ENCODE peak calls at places on chromosome 18, in four cellular contexts. I is psoas muscle, J is cardiac muscle cell, G is upper lobe of right lung. E is an unnamed sample. For H3K4me1, the result is how much of the 10 kb centered on the place peaks cover.

GRCh38 chr18:56696966-56697365 is 45.8 kb downstream of the WDR7 start:
- DNase-seq in G (no peak), I (no peak), J (no peak), E (no peak)

GRCh38 chr18:57440331-57441101 is 5.3 kb downstream of the ONECUT2 start:
- DNase-seq in G (no peak), J (no peak), I (no peak), E (no peak)

GRCh38 chr18:52313213-52313612 is 26.8 kb upstream of the DCC start:
- DNase-seq in G (no peak), I (no peak), J (no peak), E (no peak)

GRCh38 chr18:13462686-13463085 is 244.1 kb downstream of the LDLRAD4 start:
- DNase-seq in I (no peak), J (no peak), G (peak), E (no peak)

GRCh38 chr18:306608-307255 is 38.9 kb upstream of the THOC1 start:
- DNase-seq in J (no peak), G (no peak), I (no peak), E (no peak)

GRCh38 chr18:5542393-5543035 is 1.3 kb downstream of the EPB41L3 start:
- DNase-seq in I (peak), G (peak), J (peak), E (no peak)

GRCh38 chr18:13257361-13257980 is 38.9 kb downstream of the LDLRAD4 start:
- DNase-seq in J (no peak), G (peak), I (no peak), E (no peak)

GRCh38 chr18:13703899-13704298 is 22.5 kb downstream of the FAM210A start:
- DNase-seq in G (no peak), J (no peak), I (no peak), E (no peak)

GRCh38 chr18:75618146-75618545 is 190.6 kb upstream of the SMIM21 start:
- DNase-seq in I (no peak), G (no peak), J (no peak), E (no peak)

GRCh38 chr18:63159590-63159989 is 160.0 kb downstream of the BCL2 start:
- DNase-seq in I (no peak), J (no peak), G (no peak), E (no peak)

GRCh38 chr18:79930020-79930642 is 21.3 kb downstream of the SLC66A2 start:
- DNase-seq in G (no peak), I (no peak), J (no peak), E (no peak)

GRCh38 chr18:415627-416612 is 84.6 kb downstream of the COLEC12 start:
- DNase-seq in J (no peak), I (no peak), G (no peak), E (no peak)

GRCh38 chr18:63293930-63294329 is 25.6 kb downstream of the BCL2 start:
- DNase-seq in J (no peak), G (no peak), I (no peak), E (no peak)

GRCh38 chr18:57906852-57907251 is 103.7 kb upstream of the ATP8B1 start:
- DNase-seq in G (no peak), I (no peak), J (no peak), E (no peak)

GRCh38 chr18:11553098-11553940 is 56.1 kb upstream of the SLC35G4 start:
- DNase-seq in I (no peak), G (no peak), J (peak), E (peak)

GRCh38 chr18:58536187-58536516 is 92.7 kb downstream of the ALPK2 start:
- DNase-seq in I (no peak), J (no peak), G (no peak), E (no peak)

GRCh38 chr18:42048150-42048549 is 93.1 kb downstream of the PIK3C3 start:
- DNase-seq in G (no peak), I (no peak), J (no peak), E (no peak)

GRCh38 chr18:33749831-33750230 is 171.8 kb downstream of the ASXL3 start:
- DNase-seq in J (no peak), G (no peak), I (no peak), E (no peak)

GRCh38 chr18:21598726-21599584 is 1.5 kb downstream of the ESCO1 start:
- DNase-seq in J (no peak), I (no peak), G (no peak), E (no peak)
- H3K4me1 ChIP-seq in J (under half), I (under half), G (under half), E (under half)

GRCh38 chr18:77103181-77103875 is 29.3 kb downstream of the MBP start:
- DNase-seq in I (no peak), G (no peak), J (no peak), E (no peak)
- H3K4me1 ChIP-seq in I (half or more), G (half or more), J (under half), E (under half)

DNA sequence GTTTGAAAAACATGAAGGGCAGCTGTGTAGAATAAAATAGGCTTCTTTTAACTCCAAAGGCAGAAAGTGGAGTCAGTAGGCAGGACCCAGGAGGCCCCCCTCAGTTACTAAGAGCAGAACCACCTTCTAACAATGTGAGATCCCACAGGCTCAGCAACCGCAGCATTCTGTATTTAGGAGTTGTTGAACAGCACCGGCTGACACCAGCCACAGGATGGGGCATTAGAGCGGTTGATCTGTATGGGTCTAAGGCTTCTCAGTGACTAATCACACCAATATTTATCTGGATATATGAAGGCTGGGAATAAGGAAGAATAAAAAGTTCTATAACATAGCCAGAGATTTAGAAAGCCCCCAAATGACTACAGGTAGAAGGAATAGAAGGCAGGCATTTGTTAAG is 51.7 kb downstream of the MYO5B start:
- DNase-seq in J (no peak), G (no peak), I (no peak), E (no peak)
- H3K4me1 ChIP-seq in J (under half), G (under half), I (under half), E (under half)

GRCh38 chr18:77068890-77069312 is 63.7 kb downstream of the MBP start:
- DNase-seq in G (no peak), J (no peak), I (peak), E (no peak)

GRCh38 chr18:77066689-77067088 is 65.9 kb downstream of the MBP start:
- DNase-seq in G (no peak), I (no peak), J (no peak), E (no peak)

GRCh38 chr18:77068321-77068841 is 64.2 kb downstream of the MBP start:
- DNase-seq in I (no peak), G (no peak), J (no peak), E (no peak)

GRCh38 chr18:77066101-77066500 is 66.5 kb downstream of the MBP start:
- DNase-seq in J (no peak), I (no peak), G (no peak), E (no peak)

GRCh38 chr18:77067315-77068061 is 65.1 kb downstream of the MBP start:
- DNase-seq in G (peak), I (peak), J (no peak), E (no peak)
- H3K4me1 ChIP-seq in G (half or more), I (under half), J (under half), E (under half)

GRCh38 chr18:47968006-47968676 is 37.7 kb upstream of the SMAD2 start:
- DNase-seq in G (no peak), I (no peak), J (peak), E (no peak)

GRCh38 chr18:47968721-47969120 is 38.3 kb upstream of the SMAD2 start:
- DNase-seq in G (no peak), I (no peak), J (no peak), E (no peak)

GRCh38 chr18:47969851-47970250 is 39.4 kb upstream of the SMAD2 start:
- DNase-seq in G (no peak), I (no peak), J (no peak), E (no peak)

GRCh38 chr18:47975105-47975504 is 44.6 kb upstream of the SMAD2 start:
- DNase-seq in G (no peak), I (no peak), J (no peak), E (no peak)

DNA sequence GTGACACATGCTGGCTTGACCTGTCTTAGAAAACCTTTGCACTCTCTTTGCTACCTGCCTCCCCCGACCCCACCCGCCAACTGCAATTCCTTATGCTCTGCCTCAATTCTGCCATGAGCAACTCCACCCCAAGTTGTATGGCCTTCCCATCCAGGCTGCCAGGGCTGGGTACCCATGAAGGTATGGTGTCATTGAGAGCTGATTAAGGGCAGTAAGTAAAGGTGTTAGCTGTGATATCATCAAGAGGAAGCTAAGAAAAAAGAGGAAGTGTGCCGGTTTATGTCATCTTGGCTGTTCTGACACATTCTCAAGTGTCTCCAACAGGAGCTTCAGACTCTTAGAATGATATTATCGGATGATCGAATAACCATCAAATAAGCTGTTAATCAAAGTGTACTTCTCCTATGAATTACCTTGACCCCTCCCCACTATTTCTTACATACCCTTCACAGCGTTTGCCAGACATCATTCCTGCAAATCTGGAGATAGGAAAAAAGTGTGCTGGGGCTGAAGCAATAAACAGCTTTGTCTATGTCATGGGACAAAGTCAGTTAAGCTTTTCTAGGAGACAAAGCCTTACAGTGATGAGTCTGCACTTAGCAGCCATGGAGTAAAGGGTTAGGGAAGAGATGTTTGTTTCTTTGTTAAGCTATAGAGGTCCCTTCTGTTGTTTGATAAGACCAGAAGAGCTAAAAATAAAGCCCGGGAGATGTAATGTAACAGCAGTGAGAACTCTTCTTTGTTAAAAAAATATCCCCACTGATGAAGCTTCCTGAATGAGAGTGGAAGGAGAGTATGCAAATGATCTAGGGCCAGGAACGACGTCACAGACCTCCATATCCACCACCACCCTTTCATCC is 40.4 kb upstream of the SMAD2 start:
- DNase-seq in J (no peak), G (no peak), I (no peak), E (no peak)
- H3K4me1 ChIP-seq in J (under half), G (under half), I (under half), E (under half)

GRCh38 chr18:23133860-23134779 is 1.2 kb upstream of the CABLES1 start:
- DNase-seq in I (no peak), J (peak), G (peak), E (peak)

GRCh38 chr18:23127145-23127544 is 8.1 kb upstream of the CABLES1 start:
- DNase-seq in J (no peak), I (no peak), G (no peak), E (no peak)

GRCh38 chr18:23126352-23127056 is 8.8 kb upstream of the CABLES1 start:
- DNase-seq in J (no peak), I (no peak), G (peak), E (no peak)

GRCh38 chr18:23131693-23132319 is 3.5 kb upstream of the CABLES1 start:
- DNase-seq in G (no peak), J (peak), I (no peak), E (peak)

GRCh38 chr18:23129355-23130002 is 5.8 kb upstream of the CABLES1 start:
- DNase-seq in I (no peak), G (no peak), J (no peak), E (no peak)
- H3K4me1 ChIP-seq in I (under half), G (under half), J (under half), E (under half)